ENCODE peak calls at places on chromosome 11, in ten cellular contexts. One of them, this sample, is unnamed.

GRCh38 chr11:79160786-79161403 is 279.9 kb downstream of the TENM4 start:
- DNase-seq in GM06990: no peak
- DNase-seq in BE2C: no peak
- DNase-seq in RWPE1: no peak
- DNase-seq in GM12864: no peak
- DNase-seq in gastrocnemius medialis: no peak
- DNase-seq in brain microvascular endothelial cell: no peak
- DNase-seq in MM.1S: no peak
- DNase-seq in cardiac fibroblast: peak; percentile 53
- DNase-seq in fibroblast of pulmonary artery: peak; percentile 37
- DNase-seq in this sample: peak; percentile 60

GRCh38 chr11:120566176-120566575 is 54.6 kb downstream of the GRIK4 start:
- DNase-seq in fibroblast of pulmonary artery: peak; percentile 25
- DNase-seq in RWPE1: peak; percentile 74
- DNase-seq in gastrocnemius medialis: no peak
- DNase-seq in brain microvascular endothelial cell: peak; percentile 38
- DNase-seq in cardiac fibroblast: peak; percentile 47
- DNase-seq in GM12864: no peak
- DNase-seq in BE2C: no peak
- DNase-seq in MM.1S: no peak
- DNase-seq in GM06990: no peak
- DNase-seq in this sample: no peak

GRCh38 chr11:12157241-12157661 is 46.9 kb downstream of the MICAL2 start:
- DNase-seq in RWPE1: no peak
- DNase-seq in BE2C: no peak
- DNase-seq in GM12864: no peak
- DNase-seq in MM.1S: no peak
- DNase-seq in fibroblast of pulmonary artery: peak; percentile 74
- DNase-seq in gastrocnemius medialis: no peak
- DNase-seq in cardiac fibroblast: peak; percentile 72
- DNase-seq in GM06990: no peak
- DNase-seq in brain microvascular endothelial cell: no peak
- DNase-seq in this sample: peak; percentile 84

GRCh38 chr11:96187779-96188624 is 155.0 kb downstream of the MAML2 start:
- DNase-seq in gastrocnemius medialis: no peak
- DNase-seq in GM06990: no peak
- DNase-seq in cardiac fibroblast: peak; percentile 93
- DNase-seq in RWPE1: peak; percentile 58
- DNase-seq in brain microvascular endothelial cell: peak; percentile 91
- DNase-seq in MM.1S: no peak
- DNase-seq in fibroblast of pulmonary artery: peak; percentile 80
- DNase-seq in GM12864: no peak
- DNase-seq in BE2C: no peak
- DNase-seq in this sample: peak; percentile 91

GRCh38 chr11:62223095-62223494 is 14.6 kb downstream of the SCGB2A1 start:
- DNase-seq in brain microvascular endothelial cell: no peak
- DNase-seq in gastrocnemius medialis: no peak
- DNase-seq in fibroblast of pulmonary artery: peak; percentile 3
- DNase-seq in GM06990: no peak
- DNase-seq in BE2C: no peak
- DNase-seq in GM12864: no peak
- DNase-seq in RWPE1: no peak
- DNase-seq in MM.1S: no peak
- DNase-seq in cardiac fibroblast: peak; percentile 53
- DNase-seq in this sample: no peak

GRCh38 chr11:43933608-43934358 is 8.7 kb upstream of the C11orf96 start:
- DNase-seq in brain microvascular endothelial cell: peak; percentile 52
- DNase-seq in GM12864: no peak
- DNase-seq in GM06990: no peak
- DNase-seq in BE2C: peak; percentile 28
- DNase-seq in fibroblast of pulmonary artery: peak; percentile 63
- DNase-seq in MM.1S: no peak
- DNase-seq in cardiac fibroblast: peak; percentile 33
- DNase-seq in RWPE1: no peak
- DNase-seq in gastrocnemius medialis: peak; percentile 60
- DNase-seq in this sample: peak; percentile 76

GRCh38 chr11:130052556-130052955 is 17.1 kb upstream of the APLP2 start:
- DNase-seq in fibroblast of pulmonary artery: no peak
- DNase-seq in MM.1S: no peak
- DNase-seq in BE2C: no peak
- DNase-seq in gastrocnemius medialis: no peak
- DNase-seq in brain microvascular endothelial cell: no peak
- DNase-seq in GM12864: no peak
- DNase-seq in RWPE1: no peak
- DNase-seq in cardiac fibroblast: no peak
- DNase-seq in GM06990: no peak
- DNase-seq in this sample: peak; percentile 78

GRCh38 chr11:98979212-98979611 is 41.5 kb upstream of the CNTN5 start:
- DNase-seq in BE2C: no peak
- DNase-seq in gastrocnemius medialis: no peak
- DNase-seq in cardiac fibroblast: no peak
- DNase-seq in fibroblast of pulmonary artery: no peak
- DNase-seq in MM.1S: no peak
- DNase-seq in GM12864: no peak
- DNase-seq in GM06990: no peak
- DNase-seq in RWPE1: no peak
- DNase-seq in brain microvascular endothelial cell: no peak
- DNase-seq in this sample: no peak

GRCh38 chr11:36507824-36508489 is 2.1 kb downstream of the TRAF6 start:
- DNase-seq in RWPE1: no peak
- DNase-seq in GM06990: no peak
- DNase-seq in MM.1S: no peak
- DNase-seq in fibroblast of pulmonary artery: no peak
- DNase-seq in GM12864: no peak
- DNase-seq in BE2C: no peak
- DNase-seq in brain microvascular endothelial cell: no peak
- DNase-seq in gastrocnemius medialis: peak; percentile 16
- DNase-seq in cardiac fibroblast: no peak
- DNase-seq in this sample: no peak

GRCh38 chr11:63362196-63362829 is 7.3 kb upstream of the SLC22A9 start:
- DNase-seq in MM.1S: no peak
- DNase-seq in brain microvascular endothelial cell: no peak
- DNase-seq in cardiac fibroblast: no peak
- DNase-seq in fibroblast of pulmonary artery: no peak
- DNase-seq in BE2C: no peak
- DNase-seq in GM06990: no peak
- DNase-seq in gastrocnemius medialis: no peak
- DNase-seq in GM12864: no peak
- DNase-seq in RWPE1: no peak
- DNase-seq in this sample: no peak

GRCh38 chr11:80104196-80104595 is 663.4 kb upstream of the TENM4 start:
- DNase-seq in brain microvascular endothelial cell: no peak
- DNase-seq in GM12864: no peak
- DNase-seq in RWPE1: no peak
- DNase-seq in gastrocnemius medialis: no peak
- DNase-seq in fibroblast of pulmonary artery: no peak
- DNase-seq in cardiac fibroblast: no peak
- DNase-seq in BE2C: no peak
- DNase-seq in MM.1S: no peak
- DNase-seq in GM06990: no peak
- DNase-seq in this sample: no peak

GRCh38 chr11:64459016-64459415 is 100.1 kb downstream of the RPS6KA4 start:
- DNase-seq in GM12864: no peak
- DNase-seq in fibroblast of pulmonary artery: no peak
- DNase-seq in RWPE1: no peak
- DNase-seq in MM.1S: no peak
- DNase-seq in gastrocnemius medialis: no peak
- DNase-seq in BE2C: no peak
- DNase-seq in GM06990: no peak
- DNase-seq in cardiac fibroblast: peak; percentile 18
- DNase-seq in brain microvascular endothelial cell: no peak
- DNase-seq in this sample: no peak

GRCh38 chr11:2769409-2769778 is 69.6 kb upstream of the KCNQ1OT1 start:
- DNase-seq in GM06990: no peak
- DNase-seq in cardiac fibroblast: no peak
- DNase-seq in MM.1S: no peak
- DNase-seq in gastrocnemius medialis: no peak
- DNase-seq in GM12864: no peak
- DNase-seq in BE2C: no peak
- DNase-seq in brain microvascular endothelial cell: no peak
- DNase-seq in RWPE1: no peak
- DNase-seq in fibroblast of pulmonary artery: no peak
- DNase-seq in this sample: no peak

GRCh38 chr11:28107726-28108618 is at the start of the genes KIF18A and METTL15:
- DNase-seq in RWPE1: peak; percentile 86
- DNase-seq in GM12864: peak; percentile 96
- DNase-seq in gastrocnemius medialis: peak; percentile 99
- DNase-seq in MM.1S: peak; percentile 100
- DNase-seq in fibroblast of pulmonary artery: peak; percentile 100
- DNase-seq in BE2C: peak; percentile 96
- DNase-seq in brain microvascular endothelial cell: peak; percentile 99
- DNase-seq in GM06990: peak; percentile 100
- DNase-seq in cardiac fibroblast: peak; percentile 99
- DNase-seq in this sample: peak; percentile 98
- TF ChIP-seq CTCF in RWPE1: no peak
- TF ChIP-seq CTCF in GM12864: no peak
- TF ChIP-seq CTCF in gastrocnemius medialis: no peak
- TF ChIP-seq CTCF in MM.1S: no peak
- TF ChIP-seq CTCF in fibroblast of pulmonary artery: no peak
- TF ChIP-seq CTCF in BE2C: no peak
- TF ChIP-seq CTCF in brain microvascular endothelial cell: no peak
- TF ChIP-seq CTCF in GM06990: no peak
- TF ChIP-seq CTCF in cardiac fibroblast: peak; percentile 2
- TF ChIP-seq CTCF in this sample: no peak

GRCh38 chr11:109423114-109423859 is 1.3 kb downstream of the C11orf87 start:
- DNase-seq in GM12864: no peak
- DNase-seq in RWPE1: no peak
- DNase-seq in fibroblast of pulmonary artery: peak; percentile 15
- DNase-seq in MM.1S: no peak
- DNase-seq in GM06990: peak; percentile 6
- DNase-seq in cardiac fibroblast: peak; percentile 21
- DNase-seq in BE2C: peak; percentile 22
- DNase-seq in brain microvascular endothelial cell: peak; percentile 7
- DNase-seq in gastrocnemius medialis: no peak
- DNase-seq in this sample: no peak

GRCh38 chr11:109424893-109425292 is 2.9 kb downstream of the C11orf87 start:
- DNase-seq in brain microvascular endothelial cell: no peak
- DNase-seq in MM.1S: peak; percentile 39
- DNase-seq in fibroblast of pulmonary artery: no peak
- DNase-seq in gastrocnemius medialis: no peak
- DNase-seq in RWPE1: peak; percentile 26
- DNase-seq in GM12864: no peak
- DNase-seq in GM06990: no peak
- DNase-seq in cardiac fibroblast: no peak
- DNase-seq in BE2C: no peak
- DNase-seq in this sample: no peak

GRCh38 chr11:109426442-109426841 is 4.5 kb downstream of the C11orf87 start:
- DNase-seq in MM.1S: peak; percentile 15
- DNase-seq in cardiac fibroblast: peak; percentile 33
- DNase-seq in fibroblast of pulmonary artery: no peak
- DNase-seq in GM06990: no peak
- DNase-seq in brain microvascular endothelial cell: no peak
- DNase-seq in gastrocnemius medialis: no peak
- DNase-seq in BE2C: no peak
- DNase-seq in RWPE1: no peak
- DNase-seq in GM12864: no peak
- DNase-seq in this sample: peak; percentile 25

GRCh38 chr11:109423860-109424190 is 1.8 kb downstream of the C11orf87 start:
- DNase-seq in gastrocnemius medialis: no peak
- DNase-seq in BE2C: no peak
- DNase-seq in MM.1S: no peak
- DNase-seq in RWPE1: no peak
- DNase-seq in GM06990: peak; percentile 5
- DNase-seq in cardiac fibroblast: no peak
- DNase-seq in GM12864: no peak
- DNase-seq in fibroblast of pulmonary artery: no peak
- DNase-seq in brain microvascular endothelial cell: no peak
- DNase-seq in this sample: no peak

GRCh38 chr11:109425554-109425953 is 3.6 kb downstream of the C11orf87 start:
- DNase-seq in brain microvascular endothelial cell: no peak
- DNase-seq in BE2C: no peak
- DNase-seq in MM.1S: no peak
- DNase-seq in GM06990: no peak
- DNase-seq in fibroblast of pulmonary artery: no peak
- DNase-seq in GM12864: no peak
- DNase-seq in RWPE1: no peak
- DNase-seq in gastrocnemius medialis: no peak
- DNase-seq in cardiac fibroblast: peak; percentile 15
- DNase-seq in this sample: no peak
- TF ChIP-seq CTCF in brain microvascular endothelial cell: peak; percentile 30
- TF ChIP-seq CTCF in BE2C: peak; percentile 46
- TF ChIP-seq CTCF in MM.1S: no peak
- TF ChIP-seq CTCF in GM06990: no peak
- TF ChIP-seq CTCF in fibroblast of pulmonary artery: peak; percentile 6
- TF ChIP-seq CTCF in GM12864: no peak
- TF ChIP-seq CTCF in RWPE1: no peak
- TF ChIP-seq CTCF in gastrocnemius medialis: no peak
- TF ChIP-seq CTCF in cardiac fibroblast: no peak
- TF ChIP-seq CTCF in this sample: peak; percentile 7

DNA sequence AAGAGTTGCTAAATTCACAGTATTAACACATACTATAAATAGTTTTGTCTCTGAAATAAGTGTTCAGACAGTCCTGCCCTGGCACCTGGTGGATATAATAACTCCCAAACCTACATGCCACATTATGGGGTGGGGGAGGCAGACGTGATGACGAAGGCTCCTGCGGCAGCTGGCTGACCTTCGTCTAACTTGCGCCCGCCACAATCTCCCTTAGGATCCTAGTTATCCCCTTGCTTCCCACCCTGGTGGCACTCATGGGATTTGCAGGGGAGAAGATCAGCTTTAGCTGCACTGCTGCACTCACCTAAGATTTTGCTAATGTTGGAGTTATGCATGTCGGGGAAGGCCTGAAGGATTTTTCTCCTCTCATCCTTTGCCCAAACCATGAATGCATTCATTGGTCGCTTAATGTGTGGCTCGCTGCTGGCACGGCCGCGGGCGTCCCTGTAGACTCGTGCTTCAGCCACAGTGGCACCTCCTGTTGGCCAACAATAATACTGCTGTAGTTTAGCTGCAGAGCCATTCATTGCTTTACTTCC is 367.6 kb downstream of the SOX6 start:
- DNase-seq in RWPE1: no peak
- DNase-seq in GM12864: no peak
- DNase-seq in BE2C: no peak
- DNase-seq in gastrocnemius medialis: peak; percentile 36
- DNase-seq in brain microvascular endothelial cell: no peak
- DNase-seq in cardiac fibroblast: peak; percentile 18
- DNase-seq in GM06990: no peak
- DNase-seq in fibroblast of pulmonary artery: no peak
- DNase-seq in MM.1S: no peak
- DNase-seq in this sample: no peak
- TF ChIP-seq CTCF in RWPE1: no peak
- TF ChIP-seq CTCF in GM12864: peak; percentile 31
- TF ChIP-seq CTCF in BE2C: peak; percentile 17
- TF ChIP-seq CTCF in gastrocnemius medialis: peak; percentile 40
- TF ChIP-seq CTCF in brain microvascular endothelial cell: peak; percentile 36
- TF ChIP-seq CTCF in cardiac fibroblast: peak; percentile 24
- TF ChIP-seq CTCF in GM06990: peak; percentile 36
- TF ChIP-seq CTCF in fibroblast of pulmonary artery: no peak
- TF ChIP-seq CTCF in MM.1S: no peak
- TF ChIP-seq CTCF in this sample: peak; percentile 7

DNA sequence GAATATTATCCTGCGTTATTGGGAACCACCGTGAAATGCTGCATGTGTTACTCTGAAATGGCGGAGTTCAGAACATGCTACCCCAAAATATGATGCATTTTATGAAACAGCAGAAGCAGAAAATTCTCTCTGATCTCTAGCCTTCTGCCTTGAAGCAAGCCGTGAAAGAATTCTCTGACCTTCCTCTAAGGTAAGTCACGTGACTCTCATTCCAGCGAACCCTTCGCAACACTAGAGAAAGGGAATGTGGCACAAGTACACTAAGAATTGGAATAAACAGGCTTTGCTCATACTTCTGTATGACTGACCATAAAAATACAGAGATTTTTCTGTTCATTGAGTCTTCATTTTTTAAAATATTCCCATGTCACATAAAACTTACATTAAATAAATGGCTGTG is 805.6 kb upstream of the LRRC4C start:
- DNase-seq in cardiac fibroblast: no peak
- DNase-seq in gastrocnemius medialis: no peak
- DNase-seq in RWPE1: no peak
- DNase-seq in GM12864: no peak
- DNase-seq in MM.1S: no peak
- DNase-seq in GM06990: no peak
- DNase-seq in fibroblast of pulmonary artery: no peak
- DNase-seq in brain microvascular endothelial cell: no peak
- DNase-seq in BE2C: no peak
- DNase-seq in this sample: no peak
- TF ChIP-seq CTCF in cardiac fibroblast: no peak
- TF ChIP-seq CTCF in gastrocnemius medialis: no peak
- TF ChIP-seq CTCF in RWPE1: no peak
- TF ChIP-seq CTCF in GM12864: no peak
- TF ChIP-seq CTCF in MM.1S: no peak
- TF ChIP-seq CTCF in GM06990: no peak
- TF ChIP-seq CTCF in fibroblast of pulmonary artery: no peak
- TF ChIP-seq CTCF in brain microvascular endothelial cell: no peak
- TF ChIP-seq CTCF in BE2C: no peak
- TF ChIP-seq CTCF in this sample: no peak

This sample was measured in fibroblast of mammary gland.